ENCODE peak calls at places on chromosomes 11 and 22, in ten cellular contexts. H is heart right ventricle; D is pancreas; O is lower leg skin; B is epithelial cell of esophagus; G is CD8-positive, alpha-beta memory T cell; U is left ventricle myocardium inferior; L is lower lobe of right lung; Z is astrocyte of the spinal cord; Q is uterus. X is an unnamed sample.

GRCh38 chr11:47108214-47108613 is 68.5 kb downstream of the ARFGAP2 start:
- DNase-seq in Z (no peak), G (no peak), D (no peak), B (no peak), U (no peak), O (no peak), L (no peak), H (no peak), Q (no peak), X (no peak)

GRCh38 chr11:122173587-122173986 is 57.6 kb upstream of the BLID start:
- DNase-seq in U (no peak), H (no peak), B (no peak), O (no peak), Q (no peak), G (no peak), L (no peak), D (no peak), Z (no peak), X (no peak)

GRCh38 chr22:50309601-50309991 is 2.1 kb upstream of the PLXNB2 start:
- DNase-seq in B (no peak), O (no peak), G (no peak), Q (peak; percentile 13), D (no peak), Z (no peak), U (no peak), H (no peak), L (no peak), X (no peak)

GRCh38 chr11:44258190-44258489 is 51.8 kb downstream of the ALX4 start:
- DNase-seq in L (no peak), G (no peak), Q (no peak), Z (no peak), U (no peak), B (no peak), D (no peak), H (no peak), O (no peak), X (no peak)

GRCh38 chr11:128334311-128335044 is 252.9 kb downstream of the ETS1 start:
- DNase-seq in B (no peak), G (no peak), Z (peak; percentile 35), D (no peak), Q (peak; percentile 63), O (no peak), H (peak; percentile 85), U (peak; percentile 53), L (peak; percentile 52), X (peak; percentile 27)

GRCh38 chr11:36317992-36318391 is 21.9 kb downstream of the PRR5L start:
- DNase-seq in Z (no peak), H (no peak), B (no peak), O (no peak), G (no peak), U (no peak), L (no peak), D (no peak), Q (no peak), X (no peak)

GRCh38 chr11:61854966-61855714 is 27.0 kb downstream of the FADS2 start:
- DNase-seq in B (no peak), H (no peak), O (no peak), U (no peak), Z (no peak), Q (no peak), G (no peak), D (no peak), L (no peak), X (no peak)

GRCh38 chr11:123020968-123021367 is 39.3 kb upstream of the BSX start:
- DNase-seq in O (no peak), D (no peak), Z (peak; percentile 45), H (no peak), B (peak; percentile 63), Q (no peak), G (no peak), L (peak; percentile 55), U (no peak), X (no peak)

GRCh38 chr11:553949-554398 is 6.6 kb downstream of the LMNTD2 start:
- DNase-seq in U (no peak), O (no peak), L (no peak), G (no peak), D (peak; percentile 88), B (no peak), Z (no peak), H (no peak), Q (no peak), X (no peak)

GRCh38 chr22:48927591-48927990 is 900.1 kb downstream of the BRD1 start:
- DNase-seq in D (no peak), L (no peak), B (no peak), O (no peak), Z (no peak), H (no peak), G (no peak), U (no peak), Q (no peak), X (no peak)

GRCh38 chr22:44146088-44146861 is 34.5 kb upstream of the PARVG start:
- DNase-seq in D (peak; percentile 32), Z (no peak), G (no peak), Q (no peak), H (no peak), L (no peak), U (no peak), B (no peak), O (no peak), X (no peak)

GRCh38 chr11:120956710-120957500 is 67.0 kb upstream of the TBCEL start:
- DNase-seq in O (no peak), B (peak; percentile 18), Q (no peak), G (no peak), Z (no peak), D (peak; percentile 58), L (no peak), U (no peak), H (no peak), X (no peak)

GRCh38 chr11:120950880-120951279 is 73.0 kb upstream of the TBCEL start:
- DNase-seq in D (no peak), U (no peak), G (no peak), O (no peak), B (no peak), Q (no peak), H (no peak), L (no peak), Z (no peak), X (no peak)

GRCh38 chr11:120954381-120954780 is 69.5 kb upstream of the TBCEL start:
- DNase-seq in Q (no peak), D (no peak), B (no peak), U (no peak), O (no peak), G (no peak), H (no peak), Z (no peak), L (no peak), X (no peak)

GRCh38 chr11:120953230-120953558 is 70.7 kb upstream of the TBCEL start:
- DNase-seq in O (no peak), D (no peak), G (no peak), U (no peak), Q (no peak), H (peak; percentile 34), Z (no peak), L (no peak), B (no peak), X (no peak)

GRCh38 chr11:120952503-120953229 is 71.2 kb upstream of the TBCEL start:
- DNase-seq in O (peak; percentile 57), L (peak; percentile 62), Z (peak; percentile 67), G (no peak), U (peak; percentile 64), Q (peak; percentile 50), D (peak; percentile 88), H (peak; percentile 81), B (peak; percentile 70), X (peak; percentile 83)
- H3K4me3 ChIP-seq in O (no peak overlapping the region), L (peak overlapping the region; percentile 17), Z (no peak overlapping the region), G (no peak overlapping the region), U (peak overlapping the region; percentile 44), Q (no peak overlapping the region), D (no peak overlapping the region), H (no peak overlapping the region), B (no peak overlapping the region), X (peak overlapping the region; percentile 30)

DNA sequence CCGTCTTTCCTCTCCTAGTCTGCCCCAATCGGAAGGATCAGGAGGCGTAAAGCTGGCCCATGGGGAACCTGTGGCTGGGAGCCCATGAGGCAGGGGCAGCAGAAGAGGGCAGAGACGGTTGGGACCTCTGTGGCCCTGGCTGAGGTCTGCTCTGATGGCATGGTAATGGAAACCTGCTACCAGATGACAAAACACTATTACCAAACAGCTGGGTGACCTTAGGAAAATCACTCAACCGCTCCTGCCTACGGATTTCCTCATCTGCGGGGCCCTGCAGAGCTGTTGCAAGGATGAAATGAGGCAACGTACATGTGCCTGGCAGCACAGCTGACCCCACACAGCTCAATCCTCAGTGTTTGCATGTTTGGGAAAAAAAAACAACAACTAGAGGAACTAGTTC is 4.6 kb downstream of the AP5B1 start:
- DNase-seq in Z (no peak), Q (no peak), B (peak; percentile 54), H (no peak), L (peak; percentile 77), D (peak; percentile 41), G (no peak), U (no peak), O (peak; percentile 23), X (peak; percentile 54)
- H3K4me3 ChIP-seq in Z (no peak overlapping the region), Q (no peak overlapping the region), B (no peak overlapping the region), H (no peak overlapping the region), L (no peak overlapping the region), D (no peak overlapping the region), G (no peak overlapping the region), U (no peak overlapping the region), O (no peak overlapping the region), X (no peak overlapping the region)

GRCh38 chr11:76652989-76653673 is 17.4 kb downstream of the LRRC32 start:
- DNase-seq in Z (no peak), B (no peak), H (no peak), L (no peak), G (no peak), Q (no peak), U (no peak), O (no peak), D (no peak), X (no peak)
- H3K4me3 ChIP-seq in Z (no peak overlapping the region), B (no peak overlapping the region), H (no peak overlapping the region), L (no peak overlapping the region), G (no peak overlapping the region), Q (no peak overlapping the region), U (no peak overlapping the region), O (no peak overlapping the region), D (no peak overlapping the region), X (no peak overlapping the region)

GRCh38 chr11:108786281-108786990 is 121.6 kb downstream of the DDX10 start:
- DNase-seq in B (peak; percentile 81), Z (no peak), U (no peak), D (no peak), O (no peak), H (no peak), G (no peak), L (no peak), Q (no peak), X (no peak)

GRCh38 chr11:108790501-108791299 is 125.8 kb downstream of the DDX10 start:
- DNase-seq in L (no peak), O (no peak), Q (no peak), H (no peak), G (no peak), D (no peak), B (no peak), Z (no peak), U (no peak), X (no peak)

GRCh38 chr11:108793138-108793537 is 128.3 kb downstream of the DDX10 start:
- DNase-seq in U (no peak), H (no peak), O (no peak), G (no peak), L (no peak), D (no peak), B (no peak), Z (no peak), Q (no peak), X (no peak)

GRCh38 chr11:108787105-108787504 is 122.2 kb downstream of the DDX10 start:
- DNase-seq in Z (no peak), D (no peak), L (no peak), B (peak; percentile 14), U (no peak), O (no peak), G (no peak), H (no peak), Q (no peak), X (no peak)

GRCh38 chr11:108788565-108789199 is 123.8 kb downstream of the DDX10 start:
- DNase-seq in Q (no peak), Z (peak; percentile 50), O (no peak), G (no peak), B (peak; percentile 50), U (no peak), L (no peak), D (no peak), H (peak; percentile 6), X (no peak)
- H3K4me3 ChIP-seq in Q (no peak overlapping the region), Z (no peak overlapping the region), O (no peak overlapping the region), G (no peak overlapping the region), B (no peak overlapping the region), U (no peak overlapping the region), L (no peak overlapping the region), D (no peak overlapping the region), H (no peak overlapping the region), X (no peak overlapping the region)